ENCODE peak calls at places on chromosomes 16 and 17, in four cellular contexts. V is GM06990, L is left colon, Z is mucosa of descending colon. P is an unnamed sample.

GRCh38 chr16:85114909-85115567 is 2.8 kb upstream of the CIBAR2 start:
- DNase-seq in V (peak), L (peak), Z (peak), P (peak)

GRCh38 chr17:2937331-2938003 is 125.9 kb downstream of the OR1D5 start:
- DNase-seq in Z (no peak), V (no peak), L (no peak), P (no peak)

GRCh38 chr16:8847623-8848022 is 21.2 kb downstream of the CARHSP1 start:
- DNase-seq in Z (peak), L (no peak), V (no peak), P (no peak)

GRCh38 chr16:27963471-27963965 is 100.0 kb downstream of the GSG1L start:
- DNase-seq in Z (no peak), V (no peak), L (no peak), P (no peak)

GRCh38 chr16:46972429-46972970 is 974 bp downstream of the DNAJA2 start:
- DNase-seq in V (no peak), Z (no peak), L (no peak), P (peak)

GRCh38 chr17:83076930-83077329 is 2.5 kb upstream of the METRNL start:
- DNase-seq in Z (peak), V (no peak), L (no peak), P (peak)

GRCh38 chr17:80774643-80775281 is 216.9 kb upstream of the CHMP6 start:
- DNase-seq in L (no peak), Z (no peak), V (no peak), P (peak)

GRCh38 chr17:20253323-20253722 is 214.0 kb downstream of the LGALS9B start:
- DNase-seq in V (no peak), L (no peak), Z (no peak), P (no peak)

GRCh38 chr17:76275382-76276068 is 10.4 kb downstream of the UBALD2 start:
- DNase-seq in Z (no peak), L (no peak), V (no peak), P (no peak)

GRCh38 chr17:1762233-1762905 is 509 bp downstream of the SERPINF1 start:
- DNase-seq in L (peak), V (peak), Z (no peak), P (no peak)

GRCh38 chr16:24844101-24845030 is 1.4 kb upstream of the SLC5A11 start:
- DNase-seq in V (no peak), Z (no peak), L (no peak), P (no peak)

GRCh38 chr16:12087901-12088364 is 111.4 kb downstream of the SNX29 start:
- DNase-seq in L (peak), Z (peak), V (no peak), P (peak)

GRCh38 chr17:59330314-59330942 is 1.0 kb upstream of the YPEL2 start:
- DNase-seq in V (no peak), L (peak), Z (peak), P (no peak)

GRCh38 chr17:39152134-39152884 is 872 bp upstream of the PLXDC1 start:
- DNase-seq in L (no peak), Z (no peak), V (no peak), P (peak)

GRCh38 chr17:35612924-35613521 is 25.9 kb downstream of the AP2B1 start:
- DNase-seq in Z (peak), L (peak), V (no peak), P (peak)

GRCh38 chr17:6666077-6666521 is 14.5 kb downstream of the C17orf100 start:
- DNase-seq in Z (peak), V (peak), L (peak), P (peak)

GRCh38 chr17:42891539-42892152 is 9.0 kb upstream of the G6PC1 start:
- DNase-seq in L (peak), Z (peak), V (no peak), P (no peak)

GRCh38 chr17:82237746-82238561 is 9.1 kb downstream of the SLC16A3 start:
- DNase-seq in L (no peak), Z (no peak), V (peak), P (no peak)

GRCh38 chr17:39852239-39852638 is 11.9 kb downstream of the IKZF3 start:
- DNase-seq in Z (no peak), V (no peak), L (no peak), P (no peak)

GRCh38 chr17:32123782-32124181 is 18.5 kb upstream of the RHOT1 start:
- DNase-seq in Z (no peak), V (no peak), L (no peak), P (no peak)

GRCh38 chr16:27779719-27780161 is 229.8 kb downstream of the KATNIP start:
- DNase-seq in V (no peak), L (no peak), Z (peak), P (peak)

GRCh38 chr17:7177954-7178477 is 1.2 kb downstream of the ASGR1 start:
- DNase-seq in V (no peak), L (no peak), Z (no peak), P (peak)

GRCh38 chr17:63382826-63383225 is 63.3 kb downstream of the CYB561 start:
- DNase-seq in V (no peak), Z (no peak), L (no peak), P (no peak)

GRCh38 chr16:28131210-28131609 is 67.7 kb upstream of the GSG1L start:
- DNase-seq in L (no peak), V (no peak), Z (no peak), P (no peak)

GRCh38 chr17:50953831-50954601 is 87.9 kb upstream of the TOB1 start:
- DNase-seq in Z (peak), V (peak), L (peak), P (peak)

GRCh38 chr17:30780343-30780742 is 44.1 kb downstream of the CRLF3 start:
- DNase-seq in L (no peak), Z (no peak), V (peak), P (no peak)

GRCh38 chr16:77794586-77794985 is 6.2 kb downstream of the VAT1L start:
- DNase-seq in L (no peak), V (no peak), Z (no peak), P (no peak)

GRCh38 chr16:27313422-27314160 is at the start of gene IL4R:
- DNase-seq in Z (peak), L (peak), V (peak), P (no peak)

GRCh38 chr17:18332909-18333489 is 17.9 kb downstream of the SMCR8 start:
- DNase-seq in L (no peak), Z (no peak), V (no peak), P (no peak)

GRCh38 chr17:45675892-45676291 is 108.2 kb upstream of the CRHR1 start:
- DNase-seq in L (no peak), V (no peak), Z (no peak), P (no peak)

GRCh38 chr17:81867123-81867951 is 3.8 kb downstream of the ARHGDIA start:
- DNase-seq in V (no peak), Z (peak), L (peak), P (no peak)

GRCh38 chr16:3142327-3142726 is 7.5 kb downstream of the ZNF213 start:
- DNase-seq in L (no peak), V (no peak), Z (no peak), P (no peak)

GRCh38 chr17:43573579-43574321 is 27.6 kb upstream of the ETV4 start:
- DNase-seq in Z (no peak), V (no peak), L (no peak), P (no peak)

GRCh38 chr17:39732586-39732985 is 2.3 kb upstream of the MIEN1 start:
- DNase-seq in L (no peak), Z (no peak), V (no peak), P (no peak)

GRCh38 chr17:82160081-82160480 is 52.6 kb downstream of the CCDC57 start:
- DNase-seq in L (no peak), V (no peak), Z (no peak), P (no peak)

GRCh38 chr17:78779848-78780247 is 2.2 kb downstream of the CYTH1 start:
- DNase-seq in Z (peak), V (no peak), L (no peak), P (no peak)

GRCh38 chr16:8950580-8951077 is 13.1 kb downstream of the USP7 start:
- DNase-seq in V (no peak), Z (no peak), L (no peak), P (no peak)

GRCh38 chr16:21159281-21159951 is 942 bp downstream of the LDAF1 start:
- DNase-seq in L (peak), V (peak), Z (peak), P (no peak)